ENCODE peak calls at places on chromosomes 11 and 22, in five cellular contexts. One of them, this sample, is unnamed.

GRCh38 chr11:15743244-15743629 is 613.1 kb downstream of the SOX6 start:
- DNase-seq in neural progenitor cell: no peak
- DNase-seq in esophagus squamous epithelium: no peak
- DNase-seq in fibroblast of the aortic adventitia: no peak
- DNase-seq in AG04450: no peak
- DNase-seq in this sample: no peak

GRCh38 chr11:90423378-90423777 is 200.5 kb upstream of the CHORDC1 start:
- DNase-seq in neural progenitor cell: peak
- DNase-seq in esophagus squamous epithelium: no peak
- DNase-seq in fibroblast of the aortic adventitia: no peak
- DNase-seq in AG04450: no peak
- DNase-seq in this sample: no peak

GRCh38 chr22:20243545-20244249 is 24.4 kb downstream of the RTN4R start:
- DNase-seq in neural progenitor cell: no peak
- DNase-seq in esophagus squamous epithelium: no peak
- DNase-seq in fibroblast of the aortic adventitia: peak
- DNase-seq in AG04450: peak
- DNase-seq in this sample: no peak

GRCh38 chr22:25689631-25690030 is 52.4 kb upstream of the MYO18B start:
- DNase-seq in neural progenitor cell: no peak
- DNase-seq in esophagus squamous epithelium: no peak
- DNase-seq in fibroblast of the aortic adventitia: no peak
- DNase-seq in AG04450: no peak
- DNase-seq in this sample: no peak

GRCh38 chr11:81772161-81772560 is 961.5 kb downstream of the FAM181B start:
- DNase-seq in neural progenitor cell: peak
- DNase-seq in esophagus squamous epithelium: no peak
- DNase-seq in fibroblast of the aortic adventitia: peak
- DNase-seq in AG04450: no peak
- DNase-seq in this sample: no peak

GRCh38 chr11:95993438-95994339 is 69.8 kb upstream of the MTMR2 start:
- DNase-seq in neural progenitor cell: no peak
- DNase-seq in esophagus squamous epithelium: no peak
- DNase-seq in fibroblast of the aortic adventitia: no peak
- DNase-seq in AG04450: no peak
- DNase-seq in this sample: no peak

GRCh38 chr22:40387758-40388157 is 17.4 kb downstream of the SGSM3 start:
- DNase-seq in neural progenitor cell: no peak
- DNase-seq in esophagus squamous epithelium: no peak
- DNase-seq in fibroblast of the aortic adventitia: no peak
- DNase-seq in AG04450: no peak
- DNase-seq in this sample: no peak

GRCh38 chr11:116415095-116415494 is 357.7 kb downstream of the BUD13 start:
- DNase-seq in neural progenitor cell: no peak
- DNase-seq in esophagus squamous epithelium: no peak
- DNase-seq in fibroblast of the aortic adventitia: peak
- DNase-seq in AG04450: no peak
- DNase-seq in this sample: no peak

GRCh38 chr11:61066645-61067044 is 35.6 kb upstream of the CD5 start:
- DNase-seq in neural progenitor cell: no peak
- DNase-seq in esophagus squamous epithelium: no peak
- DNase-seq in fibroblast of the aortic adventitia: no peak
- DNase-seq in AG04450: no peak
- DNase-seq in this sample: no peak

GRCh38 chr11:108576523-108576922 is 17.0 kb downstream of the EXPH5 start:
- DNase-seq in neural progenitor cell: no peak
- DNase-seq in esophagus squamous epithelium: no peak
- DNase-seq in fibroblast of the aortic adventitia: no peak
- DNase-seq in AG04450: no peak
- DNase-seq in this sample: no peak

GRCh38 chr11:109804911-109805310 is 288.3 kb upstream of the ZC3H12C start:
- DNase-seq in neural progenitor cell: no peak
- DNase-seq in esophagus squamous epithelium: no peak
- DNase-seq in fibroblast of the aortic adventitia: no peak
- DNase-seq in AG04450: no peak
- DNase-seq in this sample: no peak

GRCh38 chr11:70631624-70632047 is 233.3 kb downstream of the CTTN start:
- DNase-seq in neural progenitor cell: no peak
- DNase-seq in esophagus squamous epithelium: no peak
- DNase-seq in fibroblast of the aortic adventitia: no peak
- DNase-seq in AG04450: no peak
- DNase-seq in this sample: no peak

GRCh38 chr11:125075900-125076317 is 12.8 kb downstream of the SLC37A2 start:
- DNase-seq in neural progenitor cell: no peak
- DNase-seq in esophagus squamous epithelium: no peak
- DNase-seq in fibroblast of the aortic adventitia: no peak
- DNase-seq in AG04450: no peak
- DNase-seq in this sample: no peak

GRCh38 chr11:5476184-5476819 is 12.2 kb upstream of the OR52D1 start:
- DNase-seq in neural progenitor cell: peak
- DNase-seq in esophagus squamous epithelium: no peak
- DNase-seq in fibroblast of the aortic adventitia: peak
- DNase-seq in AG04450: peak
- DNase-seq in this sample: peak

GRCh38 chr11:70497536-70498075 is 99.3 kb downstream of the CTTN start:
- DNase-seq in neural progenitor cell: peak
- DNase-seq in esophagus squamous epithelium: no peak
- DNase-seq in fibroblast of the aortic adventitia: no peak
- DNase-seq in AG04450: no peak
- DNase-seq in this sample: no peak

GRCh38 chr22:35452810-35453743 is 53.1 kb downstream of the MCM5 start:
- DNase-seq in neural progenitor cell: no peak
- DNase-seq in esophagus squamous epithelium: no peak
- DNase-seq in fibroblast of the aortic adventitia: no peak
- DNase-seq in AG04450: no peak
- DNase-seq in this sample: no peak

GRCh38 chr22:35456757-35457156 is 56.8 kb downstream of the MCM5 start:
- DNase-seq in neural progenitor cell: no peak
- DNase-seq in esophagus squamous epithelium: no peak
- DNase-seq in fibroblast of the aortic adventitia: no peak
- DNase-seq in AG04450: no peak
- DNase-seq in this sample: no peak

GRCh38 chr22:35452351-35452781 is 52.4 kb downstream of the MCM5 start:
- DNase-seq in neural progenitor cell: no peak
- DNase-seq in esophagus squamous epithelium: no peak
- DNase-seq in fibroblast of the aortic adventitia: no peak
- DNase-seq in AG04450: no peak
- DNase-seq in this sample: no peak

GRCh38 chr22:35455529-35455928 is 55.6 kb downstream of the MCM5 start:
- DNase-seq in neural progenitor cell: no peak
- DNase-seq in esophagus squamous epithelium: no peak
- DNase-seq in fibroblast of the aortic adventitia: no peak
- DNase-seq in AG04450: no peak
- DNase-seq in this sample: no peak

DNA sequence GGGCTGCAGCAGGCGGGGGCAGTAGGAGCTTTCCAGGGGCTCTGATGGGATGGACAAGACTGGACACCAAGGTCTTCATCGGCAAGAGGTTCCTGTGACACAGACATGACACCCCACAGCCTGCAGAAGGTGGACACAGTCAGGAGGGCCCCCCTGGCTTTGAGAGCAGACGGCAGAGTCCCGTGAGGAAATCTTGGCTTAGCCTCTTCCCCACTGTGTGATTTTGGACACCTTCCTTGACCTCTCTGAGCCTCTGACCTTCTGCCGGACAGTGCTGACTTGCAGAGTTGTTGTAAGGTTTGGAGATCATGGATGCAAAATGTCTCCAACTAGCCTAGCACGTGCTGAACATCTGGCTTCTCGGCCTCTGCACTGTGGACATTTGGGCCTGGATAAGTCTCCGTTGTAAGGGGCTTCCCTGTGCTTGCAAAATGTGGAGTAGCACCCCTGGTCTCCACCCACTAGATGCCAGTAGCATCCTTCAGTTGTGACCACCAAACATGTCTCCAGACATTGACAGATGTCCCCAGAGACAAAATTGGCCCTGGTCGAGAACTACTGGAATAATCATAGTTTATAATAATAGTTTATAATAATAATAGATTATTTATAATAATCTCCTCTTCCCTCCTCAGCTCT is 54.6 kb downstream of the MCM5 start:
- DNase-seq in neural progenitor cell: peak
- DNase-seq in esophagus squamous epithelium: no peak
- DNase-seq in fibroblast of the aortic adventitia: no peak
- DNase-seq in AG04450: no peak
- DNase-seq in this sample: no peak
- TF ChIP-seq CTCF in neural progenitor cell: peak
- TF ChIP-seq CTCF in esophagus squamous epithelium: no peak
- TF ChIP-seq CTCF in fibroblast of the aortic adventitia: no peak
- TF ChIP-seq CTCF in AG04450: peak
- TF ChIP-seq CTCF in this sample: peak

DNA sequence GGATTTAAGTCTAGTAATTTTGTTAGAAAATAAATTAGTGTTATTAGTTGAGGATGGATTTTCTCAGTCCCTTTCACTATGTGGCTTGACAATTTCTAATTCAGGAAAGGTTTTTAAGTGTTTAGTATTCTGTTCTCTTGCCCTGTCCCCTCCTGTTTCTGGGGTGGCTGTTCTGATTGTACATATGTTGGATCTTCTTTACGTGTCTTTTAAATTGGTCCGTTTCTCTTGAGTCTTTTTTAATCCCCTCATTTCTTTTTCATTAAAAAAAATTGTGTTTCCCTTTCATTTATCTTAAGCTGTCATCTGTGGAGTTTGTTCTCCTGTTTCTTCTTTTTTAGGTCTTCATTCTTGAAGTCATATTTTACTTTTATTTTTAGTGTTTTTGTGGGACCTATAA is 12.5 kb downstream of the ZBED4 start:
- DNase-seq in neural progenitor cell: no peak
- DNase-seq in esophagus squamous epithelium: no peak
- DNase-seq in fibroblast of the aortic adventitia: no peak
- DNase-seq in AG04450: no peak
- DNase-seq in this sample: no peak
- H3K4me3 ChIP-seq in neural progenitor cell: no peak
- H3K4me3 ChIP-seq in esophagus squamous epithelium: no peak
- H3K4me3 ChIP-seq in fibroblast of the aortic adventitia: no peak
- H3K4me3 ChIP-seq in AG04450: no peak
- H3K4me3 ChIP-seq in this sample: no peak

GRCh38 chr22:27381552-27381951 is 420.0 kb downstream of the MN1 start:
- DNase-seq in neural progenitor cell: no peak
- DNase-seq in esophagus squamous epithelium: no peak
- DNase-seq in fibroblast of the aortic adventitia: no peak
- DNase-seq in AG04450: no peak
- DNase-seq in this sample: no peak

GRCh38 chr22:27383896-27384295 is 417.7 kb downstream of the MN1 start:
- DNase-seq in neural progenitor cell: no peak
- DNase-seq in esophagus squamous epithelium: no peak
- DNase-seq in fibroblast of the aortic adventitia: no peak
- DNase-seq in AG04450: no peak
- DNase-seq in this sample: no peak

GRCh38 chr22:27382947-27383346 is 418.6 kb downstream of the MN1 start:
- DNase-seq in neural progenitor cell: no peak
- DNase-seq in esophagus squamous epithelium: no peak
- DNase-seq in fibroblast of the aortic adventitia: no peak
- DNase-seq in AG04450: no peak
- DNase-seq in this sample: no peak

GRCh38 chr22:27380826-27381225 is 420.7 kb downstream of the MN1 start:
- DNase-seq in neural progenitor cell: no peak
- DNase-seq in esophagus squamous epithelium: no peak
- DNase-seq in fibroblast of the aortic adventitia: no peak
- DNase-seq in AG04450: no peak
- DNase-seq in this sample: no peak

GRCh38 chr22:27381960-27382742 is 419.4 kb downstream of the MN1 start:
- DNase-seq in neural progenitor cell: peak
- DNase-seq in esophagus squamous epithelium: no peak
- DNase-seq in fibroblast of the aortic adventitia: no peak
- DNase-seq in AG04450: no peak
- DNase-seq in this sample: no peak
- TF ChIP-seq CTCF in neural progenitor cell: peak
- TF ChIP-seq CTCF in esophagus squamous epithelium: no peak
- TF ChIP-seq CTCF in fibroblast of the aortic adventitia: no peak
- TF ChIP-seq CTCF in AG04450: no peak
- TF ChIP-seq CTCF in this sample: no peak

GRCh38 chr22:27859336-27859735 is 57.8 kb upstream of the MN1 start:
- DNase-seq in neural progenitor cell: no peak
- DNase-seq in esophagus squamous epithelium: no peak
- DNase-seq in fibroblast of the aortic adventitia: no peak
- DNase-seq in AG04450: no peak
- DNase-seq in this sample: no peak
- H3K4me3 ChIP-seq in neural progenitor cell: no peak
- H3K4me3 ChIP-seq in esophagus squamous epithelium: no peak
- H3K4me3 ChIP-seq in fibroblast of the aortic adventitia: no peak
- H3K4me3 ChIP-seq in AG04450: peak
- H3K4me3 ChIP-seq in this sample: no peak

GRCh38 chr22:45227645-45228400 is 12.9 kb downstream of the KIAA0930 start:
- DNase-seq in neural progenitor cell: peak
- DNase-seq in esophagus squamous epithelium: no peak
- DNase-seq in fibroblast of the aortic adventitia: no peak
- DNase-seq in AG04450: no peak
- DNase-seq in this sample: no peak
- TF ChIP-seq CTCF in neural progenitor cell: no peak
- TF ChIP-seq CTCF in esophagus squamous epithelium: no peak
- TF ChIP-seq CTCF in fibroblast of the aortic adventitia: no peak
- TF ChIP-seq CTCF in AG04450: no peak
- TF ChIP-seq CTCF in this sample: no peak